ENCODE peak calls at places on chromosomes 3 and 15, in ten cellular contexts. One of them, this sample, is unnamed.

GRCh38 chr3:126360714-126361060 is 3.5 kb upstream of the KLF15 start:
- DNase-seq in coronary artery: no peak
- DNase-seq in HFFc6: no peak
- DNase-seq in epithelial cell of esophagus: no peak
- DNase-seq in tibial artery: peak
- DNase-seq in cardiac fibroblast: no peak
- DNase-seq in GM10248: no peak
- DNase-seq in bronchial epithelial cell: no peak
- DNase-seq in endothelial cell: no peak
- DNase-seq in psoas muscle: no peak
- DNase-seq in this sample: no peak

GRCh38 chr15:39591141-39591895 is 10.4 kb downstream of the THBS1 start:
- DNase-seq in psoas muscle: no peak
- DNase-seq in HFFc6: peak
- DNase-seq in cardiac fibroblast: peak
- DNase-seq in tibial artery: no peak
- DNase-seq in GM10248: no peak
- DNase-seq in endothelial cell: no peak
- DNase-seq in bronchial epithelial cell: peak
- DNase-seq in epithelial cell of esophagus: peak
- DNase-seq in coronary artery: no peak
- DNase-seq in this sample: no peak

GRCh38 chr3:38088126-38088525 is 48.8 kb downstream of the ACAA1 start:
- DNase-seq in bronchial epithelial cell: peak
- DNase-seq in endothelial cell: no peak
- DNase-seq in epithelial cell of esophagus: peak
- DNase-seq in psoas muscle: no peak
- DNase-seq in cardiac fibroblast: no peak
- DNase-seq in HFFc6: no peak
- DNase-seq in GM10248: no peak
- DNase-seq in coronary artery: no peak
- DNase-seq in tibial artery: no peak
- DNase-seq in this sample: no peak

GRCh38 chr15:61155741-61156700 is 73.1 kb downstream of the RORA start:
- DNase-seq in epithelial cell of esophagus: peak
- DNase-seq in coronary artery: no peak
- DNase-seq in endothelial cell: no peak
- DNase-seq in psoas muscle: peak
- DNase-seq in cardiac fibroblast: peak
- DNase-seq in GM10248: no peak
- DNase-seq in tibial artery: peak
- DNase-seq in HFFc6: no peak
- DNase-seq in bronchial epithelial cell: peak
- DNase-seq in this sample: no peak

GRCh38 chr3:156433910-156434309 is 121.0 kb downstream of the SSR3 start:
- DNase-seq in epithelial cell of esophagus: peak
- DNase-seq in bronchial epithelial cell: peak
- DNase-seq in endothelial cell: no peak
- DNase-seq in GM10248: no peak
- DNase-seq in tibial artery: no peak
- DNase-seq in psoas muscle: no peak
- DNase-seq in coronary artery: no peak
- DNase-seq in HFFc6: no peak
- DNase-seq in cardiac fibroblast: peak
- DNase-seq in this sample: no peak

GRCh38 chr3:12201813-12202212 is 43.1 kb upstream of the TIMP4 start:
- DNase-seq in endothelial cell: no peak
- DNase-seq in psoas muscle: no peak
- DNase-seq in coronary artery: no peak
- DNase-seq in bronchial epithelial cell: no peak
- DNase-seq in tibial artery: no peak
- DNase-seq in HFFc6: no peak
- DNase-seq in GM10248: no peak
- DNase-seq in cardiac fibroblast: no peak
- DNase-seq in epithelial cell of esophagus: no peak
- DNase-seq in this sample: no peak

GRCh38 chr15:34927726-34928125 is 41.8 kb downstream of the AQR start:
- DNase-seq in GM10248: no peak
- DNase-seq in tibial artery: no peak
- DNase-seq in endothelial cell: no peak
- DNase-seq in coronary artery: no peak
- DNase-seq in epithelial cell of esophagus: peak
- DNase-seq in HFFc6: no peak
- DNase-seq in cardiac fibroblast: peak
- DNase-seq in psoas muscle: no peak
- DNase-seq in bronchial epithelial cell: peak
- DNase-seq in this sample: no peak

GRCh38 chr3:196501316-196502064 is 2.1 kb downstream of the RNF168 start:
- DNase-seq in coronary artery: no peak
- DNase-seq in bronchial epithelial cell: peak
- DNase-seq in endothelial cell: no peak
- DNase-seq in psoas muscle: peak
- DNase-seq in HFFc6: peak
- DNase-seq in GM10248: no peak
- DNase-seq in epithelial cell of esophagus: peak
- DNase-seq in tibial artery: no peak
- DNase-seq in cardiac fibroblast: peak
- DNase-seq in this sample: no peak

GRCh38 chr3:6736781-6737180 is 124.1 kb upstream of the GRM7 start:
- DNase-seq in bronchial epithelial cell: no peak
- DNase-seq in endothelial cell: no peak
- DNase-seq in coronary artery: no peak
- DNase-seq in epithelial cell of esophagus: no peak
- DNase-seq in psoas muscle: no peak
- DNase-seq in cardiac fibroblast: no peak
- DNase-seq in HFFc6: no peak
- DNase-seq in tibial artery: no peak
- DNase-seq in GM10248: no peak
- DNase-seq in this sample: no peak

GRCh38 chr3:148816427-148816826 is 11.2 kb upstream of the CPB1 start:
- DNase-seq in endothelial cell: no peak
- DNase-seq in epithelial cell of esophagus: no peak
- DNase-seq in bronchial epithelial cell: no peak
- DNase-seq in cardiac fibroblast: no peak
- DNase-seq in HFFc6: no peak
- DNase-seq in coronary artery: no peak
- DNase-seq in tibial artery: no peak
- DNase-seq in GM10248: no peak
- DNase-seq in psoas muscle: no peak
- DNase-seq in this sample: no peak

GRCh38 chr3:25300141-25300540 is 127.9 kb upstream of the RARB start:
- DNase-seq in cardiac fibroblast: no peak
- DNase-seq in psoas muscle: no peak
- DNase-seq in bronchial epithelial cell: no peak
- DNase-seq in HFFc6: no peak
- DNase-seq in epithelial cell of esophagus: no peak
- DNase-seq in tibial artery: no peak
- DNase-seq in GM10248: no peak
- DNase-seq in coronary artery: no peak
- DNase-seq in endothelial cell: no peak
- DNase-seq in this sample: no peak

GRCh38 chr3:25293736-25294135 is 134.3 kb upstream of the RARB start:
- DNase-seq in coronary artery: no peak
- DNase-seq in HFFc6: no peak
- DNase-seq in GM10248: no peak
- DNase-seq in epithelial cell of esophagus: peak
- DNase-seq in psoas muscle: no peak
- DNase-seq in endothelial cell: no peak
- DNase-seq in tibial artery: no peak
- DNase-seq in bronchial epithelial cell: peak
- DNase-seq in cardiac fibroblast: peak
- DNase-seq in this sample: no peak

GRCh38 chr3:25294406-25294805 is 133.7 kb upstream of the RARB start:
- DNase-seq in tibial artery: no peak
- DNase-seq in coronary artery: no peak
- DNase-seq in psoas muscle: no peak
- DNase-seq in bronchial epithelial cell: no peak
- DNase-seq in GM10248: no peak
- DNase-seq in HFFc6: no peak
- DNase-seq in endothelial cell: no peak
- DNase-seq in epithelial cell of esophagus: no peak
- DNase-seq in cardiac fibroblast: no peak
- DNase-seq in this sample: no peak

GRCh38 chr3:25292604-25293003 is 135.5 kb upstream of the RARB start:
- DNase-seq in coronary artery: no peak
- DNase-seq in epithelial cell of esophagus: peak
- DNase-seq in psoas muscle: no peak
- DNase-seq in endothelial cell: no peak
- DNase-seq in GM10248: no peak
- DNase-seq in HFFc6: no peak
- DNase-seq in bronchial epithelial cell: peak
- DNase-seq in tibial artery: no peak
- DNase-seq in cardiac fibroblast: no peak
- DNase-seq in this sample: no peak

DNA sequence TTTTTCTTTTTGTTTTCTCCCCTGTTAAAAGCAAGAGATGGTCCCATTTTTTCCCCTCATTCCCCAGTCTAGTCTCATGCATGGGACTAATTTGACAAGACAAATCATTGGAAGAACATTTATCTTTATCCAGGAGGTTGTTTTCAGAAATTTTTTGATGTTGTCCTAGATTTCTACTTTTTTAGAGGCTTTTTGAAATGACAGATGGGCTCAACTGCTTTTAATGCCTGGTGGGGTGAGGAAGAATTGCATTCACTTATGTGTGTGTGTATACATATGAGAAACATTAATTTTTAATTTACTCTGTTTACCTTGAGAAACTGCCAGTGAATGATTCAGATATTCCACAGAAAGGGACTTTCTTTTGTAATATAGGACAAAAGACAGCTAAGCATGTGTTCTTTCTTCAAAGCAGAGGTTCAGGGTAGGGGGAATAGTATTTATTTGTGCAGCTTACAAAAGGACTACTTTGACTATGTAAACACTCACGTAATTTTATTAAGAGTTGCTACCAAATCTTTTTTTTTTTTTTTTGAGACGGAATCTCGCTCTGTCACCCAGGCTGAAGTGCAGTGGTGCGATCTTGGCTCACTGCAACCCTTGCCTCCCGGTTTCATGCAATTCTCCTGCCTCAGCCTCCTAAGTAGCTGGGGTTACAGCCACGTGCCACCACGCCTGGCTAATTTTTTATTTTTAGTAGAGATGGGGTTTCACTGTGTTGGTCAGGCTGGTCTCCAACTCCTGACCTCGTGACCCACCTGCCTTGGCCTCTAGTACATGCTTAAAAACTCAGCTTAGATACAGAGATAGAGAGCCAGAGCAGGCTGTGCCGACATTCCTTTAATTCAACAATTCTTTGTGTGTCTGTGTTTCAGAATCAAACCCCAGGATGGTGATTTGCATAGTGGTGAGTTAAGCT is 130.1 kb upstream of the RARB start:
- DNase-seq in HFFc6: no peak
- DNase-seq in bronchial epithelial cell: peak
- DNase-seq in cardiac fibroblast: peak
- DNase-seq in GM10248: no peak
- DNase-seq in tibial artery: no peak
- DNase-seq in epithelial cell of esophagus: peak
- DNase-seq in psoas muscle: no peak
- DNase-seq in endothelial cell: no peak
- DNase-seq in coronary artery: no peak
- DNase-seq in this sample: no peak
- TF ChIP-seq CTCF in HFFc6: no peak
- TF ChIP-seq CTCF in bronchial epithelial cell: no peak
- TF ChIP-seq CTCF in cardiac fibroblast: peak
- TF ChIP-seq CTCF in GM10248: no peak
- TF ChIP-seq CTCF in tibial artery: no peak
- TF ChIP-seq CTCF in epithelial cell of esophagus: no peak
- TF ChIP-seq CTCF in psoas muscle: no peak
- TF ChIP-seq CTCF in endothelial cell: no peak
- TF ChIP-seq CTCF in coronary artery: no peak
- TF ChIP-seq CTCF in this sample: no peak

DNA sequence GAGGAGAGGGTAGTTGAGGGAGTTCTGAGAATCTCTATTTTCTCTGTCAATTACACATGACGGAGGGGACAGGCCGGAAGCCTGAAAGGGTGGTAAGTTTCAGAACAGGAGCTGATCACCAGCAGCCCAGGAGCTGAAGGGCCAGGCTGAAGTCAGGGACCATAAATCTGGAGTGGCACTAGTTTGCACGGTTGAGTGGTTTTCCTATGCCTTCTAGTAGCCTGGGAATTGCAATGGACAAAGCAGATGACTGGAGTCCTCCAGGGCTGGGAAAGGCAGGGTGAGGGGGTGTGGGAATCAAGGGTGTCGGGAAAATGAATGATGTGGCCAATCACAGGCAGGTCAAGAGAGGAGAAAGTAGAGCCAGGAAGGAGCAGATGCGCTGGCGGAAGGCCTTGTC is 72.5 kb downstream of the MAGEF1 start:
- DNase-seq in epithelial cell of esophagus: no peak
- DNase-seq in tibial artery: no peak
- DNase-seq in HFFc6: no peak
- DNase-seq in GM10248: no peak
- DNase-seq in endothelial cell: no peak
- DNase-seq in cardiac fibroblast: no peak
- DNase-seq in bronchial epithelial cell: no peak
- DNase-seq in coronary artery: no peak
- DNase-seq in psoas muscle: no peak
- DNase-seq in this sample: no peak
- TF ChIP-seq CTCF in epithelial cell of esophagus: no peak
- TF ChIP-seq CTCF in tibial artery: no peak
- TF ChIP-seq CTCF in HFFc6: no peak
- TF ChIP-seq CTCF in GM10248: no peak
- TF ChIP-seq CTCF in endothelial cell: no peak
- TF ChIP-seq CTCF in cardiac fibroblast: no peak
- TF ChIP-seq CTCF in bronchial epithelial cell: no peak
- TF ChIP-seq CTCF in coronary artery: no peak
- TF ChIP-seq CTCF in psoas muscle: no peak
- TF ChIP-seq CTCF in this sample: no peak

GRCh38 chr3:135229018-135229495 is 434.0 kb downstream of the EPHB1 start:
- DNase-seq in tibial artery: no peak
- DNase-seq in bronchial epithelial cell: no peak
- DNase-seq in cardiac fibroblast: no peak
- DNase-seq in HFFc6: no peak
- DNase-seq in epithelial cell of esophagus: no peak
- DNase-seq in coronary artery: no peak
- DNase-seq in endothelial cell: no peak
- DNase-seq in psoas muscle: peak
- DNase-seq in GM10248: no peak
- DNase-seq in this sample: no peak
- TF ChIP-seq CTCF in tibial artery: no peak
- TF ChIP-seq CTCF in bronchial epithelial cell: no peak
- TF ChIP-seq CTCF in cardiac fibroblast: no peak
- TF ChIP-seq CTCF in HFFc6: no peak
- TF ChIP-seq CTCF in epithelial cell of esophagus: no peak
- TF ChIP-seq CTCF in coronary artery: no peak
- TF ChIP-seq CTCF in endothelial cell: no peak
- TF ChIP-seq CTCF in psoas muscle: peak
- TF ChIP-seq CTCF in GM10248: no peak
- TF ChIP-seq CTCF in this sample: peak

GRCh38 chr3:42638339-42638842 is 15.1 kb upstream of the ZBTB47 start:
- DNase-seq in bronchial epithelial cell: no peak
- DNase-seq in endothelial cell: no peak
- DNase-seq in cardiac fibroblast: no peak
- DNase-seq in GM10248: no peak
- DNase-seq in psoas muscle: no peak
- DNase-seq in epithelial cell of esophagus: no peak
- DNase-seq in HFFc6: no peak
- DNase-seq in coronary artery: no peak
- DNase-seq in tibial artery: no peak
- DNase-seq in this sample: no peak
- TF ChIP-seq CTCF in bronchial epithelial cell: no peak
- TF ChIP-seq CTCF in endothelial cell: no peak
- TF ChIP-seq CTCF in cardiac fibroblast: no peak
- TF ChIP-seq CTCF in GM10248: no peak
- TF ChIP-seq CTCF in psoas muscle: no peak
- TF ChIP-seq CTCF in epithelial cell of esophagus: no peak
- TF ChIP-seq CTCF in HFFc6: no peak
- TF ChIP-seq CTCF in coronary artery: no peak
- TF ChIP-seq CTCF in tibial artery: no peak
- TF ChIP-seq CTCF in this sample: no peak

GRCh38 chr3:176633511-176633910 is 563.8 kb downstream of the TBL1XR1 start:
- DNase-seq in tibial artery: no peak
- DNase-seq in endothelial cell: no peak
- DNase-seq in bronchial epithelial cell: no peak
- DNase-seq in cardiac fibroblast: no peak
- DNase-seq in psoas muscle: no peak
- DNase-seq in GM10248: no peak
- DNase-seq in epithelial cell of esophagus: peak
- DNase-seq in coronary artery: no peak
- DNase-seq in HFFc6: no peak
- DNase-seq in this sample: no peak
- TF ChIP-seq CTCF in tibial artery: no peak
- TF ChIP-seq CTCF in endothelial cell: no peak
- TF ChIP-seq CTCF in bronchial epithelial cell: no peak
- TF ChIP-seq CTCF in cardiac fibroblast: no peak
- TF ChIP-seq CTCF in psoas muscle: no peak
- TF ChIP-seq CTCF in GM10248: no peak
- TF ChIP-seq CTCF in epithelial cell of esophagus: no peak
- TF ChIP-seq CTCF in coronary artery: no peak
- TF ChIP-seq CTCF in HFFc6: no peak
- TF ChIP-seq CTCF in this sample: no peak

This sample was measured in D721Med.